ENCODE peak calls at places on chromosomes 2 and 18, in five cellular contexts. C is H9, T is mammary epithelial cell, N is OCI-LY7, J is neuronal stem cell. P is an unnamed sample.
A peak's percentile ranks its signal among the peaks of the same experiment; 100 is the strongest.

GRCh38 chr2:134621939-134622705 is 96.7 kb downstream of the TMEM163 start:
- DNase-seq in C (no peak), N (no peak), J (no peak), T (no peak), P (no peak)

GRCh38 chr18:68763082-68763481 is 34.8 kb upstream of the CCDC102B start:
- DNase-seq in J (no peak), T (no peak), N (no peak), C (no peak), P (no peak)

GRCh38 chr18:74515620-74516231 is 18.6 kb upstream of the CNDP1 start:
- DNase-seq in J (no peak), T (peak; percentile 23), C (no peak), N (no peak), P (no peak)

GRCh38 chr18:78903436-78904178 is 76.0 kb upstream of the SALL3 start:
- DNase-seq in N (no peak), T (no peak), J (no peak), C (no peak), P (no peak)

GRCh38 chr18:73688851-73689659 is 458.6 kb downstream of the FBXO15 start:
- DNase-seq in C (no peak), T (peak; percentile 85), J (peak; percentile 12), N (peak; percentile 1), P (no peak)

GRCh38 chr18:23712445-23712844 is 23.2 kb downstream of the LAMA3 start:
- DNase-seq in N (no peak), T (no peak), J (no peak), C (no peak), P (no peak)

GRCh38 chr18:79326413-79327198 is 69.1 kb upstream of the NFATC1 start:
- DNase-seq in J (no peak), C (no peak), T (no peak), N (no peak), P (no peak)

GRCh38 chr2:54528311-54528945 is 72.3 kb downstream of the SPTBN1 start:
- DNase-seq in J (no peak), C (no peak), T (no peak), N (no peak), P (no peak)

GRCh38 chr2:158359846-158360245 is 96.7 kb downstream of the CCDC148 start:
- DNase-seq in J (peak; percentile 1), N (no peak), T (peak; percentile 64), C (no peak), P (no peak)

GRCh38 chr2:189347540-189347939 is 93.7 kb upstream of the WDR75 start:
- DNase-seq in J (no peak), N (no peak), T (peak; percentile 80), C (no peak), P (no peak)

GRCh38 chr2:32699151-32699550 is 71.3 kb downstream of the TTC27 start:
- DNase-seq in J (no peak), C (peak; percentile 42), N (no peak), T (no peak), P (no peak)

GRCh38 chr2:15938803-15939555 is 1.4 kb upstream of the MYCN start:
- DNase-seq in C (peak; percentile 77), J (no peak), N (no peak), T (no peak), P (no peak)

GRCh38 chr2:109372614-109373013 is 241.2 kb downstream of the SEPTIN10 start:
- DNase-seq in C (no peak), N (no peak), T (no peak), J (no peak), P (no peak)

GRCh38 chr18:23539298-23539697 is 36.0 kb downstream of the RMC1 start:
- DNase-seq in J (no peak), N (no peak), C (no peak), T (no peak), P (no peak)

GRCh38 chr2:230422149-230422548 is 6.1 kb downstream of the SP100 start:
- DNase-seq in C (no peak), N (no peak), T (no peak), J (no peak), P (no peak)

GRCh38 chr2:100197643-100198153 is 55.3 kb upstream of the AFF3 start:
- DNase-seq in T (no peak), C (peak; percentile 65), J (peak; percentile 36), N (no peak), P (no peak)

GRCh38 chr2:56148825-56149224 is 35.0 kb upstream of the CCDC85A start:
- DNase-seq in C (no peak), T (no peak), N (no peak), J (no peak), P (no peak)

GRCh38 chr2:193561054-193561453 is 1366.3 kb upstream of the TMEFF2 start:
- DNase-seq in T (no peak), J (no peak), C (no peak), N (no peak), P (no peak)

GRCh38 chr2:102337012-102337411 is 18.6 kb upstream of the IL18R1 start:
- DNase-seq in J (no peak), T (no peak), C (no peak), N (no peak), P (no peak)

GRCh38 chr2:238657132-238658053 is 190.5 kb upstream of the TWIST2 start:
- DNase-seq in T (no peak), N (no peak), J (no peak), C (peak; percentile 92), P (no peak)

GRCh38 chr18:30302181-30302580 is 740.4 kb downstream of the DSC3 start:
- DNase-seq in T (peak; percentile 9), J (no peak), C (no peak), N (no peak), P (no peak)

GRCh38 chr2:197286805-197287595 is 23.6 kb downstream of the ANKRD44 start:
- DNase-seq in N (peak; percentile 41), J (no peak), T (peak; percentile 89), C (no peak), P (peak; percentile 55)

GRCh38 chr18:59546164-59546563 is 151.1 kb downstream of the CCBE1 start:
- DNase-seq in N (no peak), C (no peak), T (peak; percentile 83), J (no peak), P (no peak)

GRCh38 chr18:56245856-56246575 is 392.4 kb downstream of the TXNL1 start:
- DNase-seq in N (no peak), J (no peak), T (no peak), C (no peak), P (peak; percentile 11)
- H3K4me2 ChIP-seq in N (no peak overlapping the region), J (no peak overlapping the region), T (no peak overlapping the region), C (no peak overlapping the region), P (no peak overlapping the region)

GRCh38 chr2:20421336-20421987 is 25.4 kb upstream of the RHOB start:
- DNase-seq in T (no peak), C (no peak), N (no peak), J (no peak), P (no peak)
- H3K27ac ChIP-seq in T (no peak overlapping the region), C (no peak overlapping the region), N (no peak overlapping the region), J (no peak overlapping the region), P (no peak overlapping the region)

GRCh38 chr2:62291052-62291451 is 95.1 kb downstream of the B3GNT2 start:
- DNase-seq in T (no peak), N (no peak), J (no peak), C (no peak), P (no peak)

GRCh38 chr2:62291517-62292137 is 95.7 kb downstream of the B3GNT2 start:
- DNase-seq in J (no peak), N (no peak), T (no peak), C (no peak), P (no peak)

GRCh38 chr2:62292190-62292589 is 96.3 kb downstream of the B3GNT2 start:
- DNase-seq in J (no peak), T (peak; percentile 76), C (no peak), N (no peak), P (no peak)

GRCh38 chr2:62293490-62294212 is 97.7 kb downstream of the B3GNT2 start:
- DNase-seq in N (peak; percentile 31), J (peak; percentile 20), T (peak; percentile 60), C (peak; percentile 94), P (no peak)

DNA sequence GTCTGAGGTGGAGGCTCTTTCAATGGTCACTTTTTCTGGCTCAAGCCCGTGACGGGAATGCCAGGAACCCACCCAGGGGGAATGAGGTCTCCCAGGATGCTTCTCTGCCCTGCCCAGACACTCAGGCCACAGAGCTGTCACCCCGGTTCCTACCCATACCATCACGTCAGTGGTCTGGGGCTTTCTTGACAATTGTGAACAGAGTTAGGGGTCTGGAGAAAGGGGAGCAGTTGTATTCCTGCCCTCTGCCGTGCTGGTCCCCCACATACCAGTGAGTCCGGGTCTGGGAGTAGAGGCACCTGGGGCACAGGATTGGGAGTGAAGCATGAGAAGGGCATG is 97.2 kb downstream of the B3GNT2 start:
- DNase-seq in T (no peak), N (no peak), C (no peak), J (no peak), P (no peak)
- H2AFZ ChIP-seq in T (peak overlapping the region; percentile 63), N (no peak overlapping the region), C (no peak overlapping the region), J (peak overlapping the region; percentile 97), P (no peak overlapping the region)

DNA sequence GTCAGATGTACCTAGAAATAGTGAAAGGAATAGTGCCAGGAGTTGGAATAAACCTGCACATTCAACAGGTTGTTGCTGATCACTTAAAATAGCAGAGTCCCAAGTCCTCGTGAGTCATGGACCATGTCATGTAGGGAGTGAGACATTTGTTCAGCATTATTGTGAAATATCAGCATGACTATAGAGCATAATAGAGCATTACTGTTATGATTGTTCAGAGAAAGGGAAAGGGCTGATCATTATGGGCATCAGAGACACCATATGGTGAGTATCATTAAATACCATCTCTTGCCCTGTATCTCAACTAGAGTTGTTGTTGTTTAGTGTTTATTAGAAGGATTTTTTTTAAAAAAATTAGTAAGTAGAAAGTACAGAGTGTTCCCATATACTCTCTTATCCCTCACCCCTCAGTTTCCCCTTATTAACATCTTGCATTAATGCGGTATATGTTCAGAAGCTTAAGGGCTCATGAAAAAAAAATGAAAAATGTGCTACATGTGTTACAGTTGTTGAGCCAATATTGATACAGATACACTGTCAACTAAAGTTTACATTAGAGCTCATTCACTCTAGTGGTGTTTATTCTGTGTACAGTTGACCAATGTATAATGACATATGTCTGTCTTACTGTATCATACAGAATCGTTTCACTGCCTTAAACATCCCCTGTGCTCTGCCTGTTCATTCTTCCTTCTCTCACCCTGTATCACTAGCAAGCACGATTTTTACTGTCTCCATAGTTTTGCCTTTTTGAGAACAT is 5.7 kb downstream of the ELAC1 start:
- DNase-seq in J (no peak), N (no peak), C (no peak), T (peak; percentile 90), P (no peak)
- H3K4me2 ChIP-seq in J (no peak overlapping the region), N (no peak overlapping the region), C (no peak overlapping the region), T (no peak overlapping the region), P (no peak overlapping the region)

GRCh38 chr18:13658444-13659204 is 67.7 kb downstream of the FAM210A start:
- DNase-seq in J (no peak), C (no peak), T (no peak), N (no peak), P (no peak)
- H3K27ac ChIP-seq in J (no peak overlapping the region), C (no peak overlapping the region), T (no peak overlapping the region), N (no peak overlapping the region), P (no peak overlapping the region)

GRCh38 chr2:88452151-88452851 is at the start of gene FOXI3:
- DNase-seq in J (peak; percentile 31), T (peak; percentile 31), N (no peak), C (peak; percentile 54), P (no peak)
- H2AFZ ChIP-seq in J (peak within 1 kb of the TSS; percentile 82), T (peak within 1 kb of the TSS; percentile 96), N (no peak within 1 kb of the TSS), C (no peak within 1 kb of the TSS), P (no peak within 1 kb of the TSS)

GRCh38 chr2:42048318-42049251 is 764 bp downstream of the PKDCC start:
- DNase-seq in T (no peak), J (no peak), C (peak; percentile 46), N (no peak), P (no peak)
- H3K4me2 ChIP-seq in T (peak overlapping the region; percentile 71), J (peak overlapping the region; percentile 91), C (peak overlapping the region; percentile 35), N (no peak overlapping the region), P (no peak overlapping the region)